ENCODE peak calls at places on chromosomes 7 and 10, in nine cellular contexts. One of them, this sample, is unnamed.
A peak's percentile ranks its signal among the peaks of the same experiment; 100 is the strongest.

GRCh38 chr7:44402401-44403096 is 77.2 kb upstream of the CAMK2B start:
- DNase-seq in tibial nerve: no peak
- DNase-seq in prostate gland: no peak
- DNase-seq in right atrium auricular region: no peak
- DNase-seq in astrocyte: no peak
- DNase-seq in H9: peak; percentile 8
- DNase-seq in CD8-positive, alpha-beta memory T cell: no peak
- DNase-seq in kidney: no peak
- DNase-seq in A673: no peak
- DNase-seq in this sample: no peak

GRCh38 chr7:34036069-34036920 is 131.0 kb downstream of the BMPER start:
- DNase-seq in H9: no peak
- DNase-seq in astrocyte: peak; percentile 58
- DNase-seq in right atrium auricular region: no peak
- DNase-seq in prostate gland: no peak
- DNase-seq in tibial nerve: no peak
- DNase-seq in A673: peak; percentile 87
- DNase-seq in CD8-positive, alpha-beta memory T cell: no peak
- DNase-seq in kidney: no peak
- DNase-seq in this sample: peak; percentile 95

GRCh38 chr7:131057524-131058065 is 270.1 kb upstream of the MKLN1 start:
- DNase-seq in kidney: no peak
- DNase-seq in A673: no peak
- DNase-seq in right atrium auricular region: no peak
- DNase-seq in tibial nerve: no peak
- DNase-seq in H9: no peak
- DNase-seq in prostate gland: no peak
- DNase-seq in CD8-positive, alpha-beta memory T cell: no peak
- DNase-seq in astrocyte: no peak
- DNase-seq in this sample: no peak

GRCh38 chr10:79005126-79005820 is 63.5 kb upstream of the ZMIZ1 start:
- DNase-seq in A673: no peak
- DNase-seq in prostate gland: no peak
- DNase-seq in H9: no peak
- DNase-seq in CD8-positive, alpha-beta memory T cell: no peak
- DNase-seq in tibial nerve: no peak
- DNase-seq in astrocyte: no peak
- DNase-seq in right atrium auricular region: no peak
- DNase-seq in kidney: no peak
- DNase-seq in this sample: peak; percentile 88

GRCh38 chr7:44163591-44163990 is 22.5 kb upstream of the MYL7 start:
- DNase-seq in CD8-positive, alpha-beta memory T cell: no peak
- DNase-seq in tibial nerve: no peak
- DNase-seq in astrocyte: peak; percentile 95
- DNase-seq in kidney: no peak
- DNase-seq in right atrium auricular region: no peak
- DNase-seq in H9: peak; percentile 22
- DNase-seq in prostate gland: no peak
- DNase-seq in A673: no peak
- DNase-seq in this sample: no peak

GRCh38 chr7:156661637-156662036 is 21.1 kb downstream of the RNF32 start:
- DNase-seq in tibial nerve: no peak
- DNase-seq in CD8-positive, alpha-beta memory T cell: no peak
- DNase-seq in kidney: no peak
- DNase-seq in astrocyte: no peak
- DNase-seq in A673: no peak
- DNase-seq in H9: no peak
- DNase-seq in prostate gland: no peak
- DNase-seq in right atrium auricular region: no peak
- DNase-seq in this sample: no peak

GRCh38 chr10:131790021-131790420 is 110.8 kb upstream of the PPP2R2D start:
- DNase-seq in kidney: peak; percentile 31
- DNase-seq in A673: peak; percentile 55
- DNase-seq in CD8-positive, alpha-beta memory T cell: no peak
- DNase-seq in H9: peak; percentile 45
- DNase-seq in right atrium auricular region: no peak
- DNase-seq in tibial nerve: no peak
- DNase-seq in astrocyte: no peak
- DNase-seq in prostate gland: no peak
- DNase-seq in this sample: peak; percentile 3

GRCh38 chr7:42494722-42495121 is 257.7 kb upstream of the GLI3 start:
- DNase-seq in tibial nerve: no peak
- DNase-seq in prostate gland: no peak
- DNase-seq in CD8-positive, alpha-beta memory T cell: no peak
- DNase-seq in kidney: no peak
- DNase-seq in astrocyte: peak; percentile 42
- DNase-seq in right atrium auricular region: no peak
- DNase-seq in H9: no peak
- DNase-seq in A673: no peak
- DNase-seq in this sample: no peak

GRCh38 chr10:76009531-76009930 is 578.1 kb downstream of the LRMDA start:
- DNase-seq in kidney: no peak
- DNase-seq in right atrium auricular region: no peak
- DNase-seq in H9: no peak
- DNase-seq in astrocyte: no peak
- DNase-seq in CD8-positive, alpha-beta memory T cell: no peak
- DNase-seq in prostate gland: no peak
- DNase-seq in tibial nerve: no peak
- DNase-seq in A673: no peak
- DNase-seq in this sample: no peak

GRCh38 chr10:79202188-79203013 is 133.6 kb downstream of the ZMIZ1 start:
- DNase-seq in astrocyte: no peak
- DNase-seq in H9: peak; percentile 69
- DNase-seq in CD8-positive, alpha-beta memory T cell: no peak
- DNase-seq in prostate gland: no peak
- DNase-seq in right atrium auricular region: no peak
- DNase-seq in A673: peak; percentile 66
- DNase-seq in tibial nerve: no peak
- DNase-seq in kidney: no peak
- DNase-seq in this sample: no peak

GRCh38 chr10:60974463-60975149 is 30.6 kb upstream of the RHOBTB1 start:
- DNase-seq in CD8-positive, alpha-beta memory T cell: no peak
- DNase-seq in kidney: no peak
- DNase-seq in H9: no peak
- DNase-seq in A673: no peak
- DNase-seq in tibial nerve: no peak
- DNase-seq in prostate gland: no peak
- DNase-seq in right atrium auricular region: no peak
- DNase-seq in astrocyte: peak; percentile 56
- DNase-seq in this sample: peak; percentile 66

GRCh38 chr10:30831876-30832726 is 199.6 kb downstream of the ZNF438 start:
- DNase-seq in prostate gland: no peak
- DNase-seq in right atrium auricular region: no peak
- DNase-seq in astrocyte: no peak
- DNase-seq in tibial nerve: no peak
- DNase-seq in A673: no peak
- DNase-seq in kidney: no peak
- DNase-seq in H9: no peak
- DNase-seq in CD8-positive, alpha-beta memory T cell: no peak
- DNase-seq in this sample: no peak
- H3K27ac ChIP-seq in prostate gland: no peak overlapping the region
- H3K27ac ChIP-seq in right atrium auricular region: no peak overlapping the region
- H3K27ac ChIP-seq in astrocyte: no peak overlapping the region
- H3K27ac ChIP-seq in tibial nerve: no peak overlapping the region
- H3K27ac ChIP-seq in A673: no peak overlapping the region
- H3K27ac ChIP-seq in kidney: no peak overlapping the region
- H3K27ac ChIP-seq in H9: no peak overlapping the region
- H3K27ac ChIP-seq in CD8-positive, alpha-beta memory T cell: no peak overlapping the region
- H3K27ac ChIP-seq in this sample: no peak overlapping the region

GRCh38 chr10:96772239-96772638 is 51.9 kb upstream of the PIK3AP1 start:
- DNase-seq in CD8-positive, alpha-beta memory T cell: no peak
- DNase-seq in astrocyte: no peak
- DNase-seq in right atrium auricular region: no peak
- DNase-seq in prostate gland: no peak
- DNase-seq in kidney: no peak
- DNase-seq in A673: no peak
- DNase-seq in H9: no peak
- DNase-seq in tibial nerve: no peak
- DNase-seq in this sample: no peak

GRCh38 chr10:96767611-96768010 is 47.3 kb upstream of the PIK3AP1 start:
- DNase-seq in prostate gland: no peak
- DNase-seq in CD8-positive, alpha-beta memory T cell: no peak
- DNase-seq in A673: no peak
- DNase-seq in H9: no peak
- DNase-seq in astrocyte: no peak
- DNase-seq in kidney: no peak
- DNase-seq in right atrium auricular region: no peak
- DNase-seq in tibial nerve: no peak
- DNase-seq in this sample: peak; percentile 49

GRCh38 chr10:96768136-96768535 is 47.8 kb upstream of the PIK3AP1 start:
- DNase-seq in astrocyte: no peak
- DNase-seq in prostate gland: no peak
- DNase-seq in tibial nerve: no peak
- DNase-seq in CD8-positive, alpha-beta memory T cell: no peak
- DNase-seq in A673: no peak
- DNase-seq in right atrium auricular region: no peak
- DNase-seq in H9: no peak
- DNase-seq in kidney: no peak
- DNase-seq in this sample: no peak

GRCh38 chr10:96765406-96766240 is 45.3 kb upstream of the PIK3AP1 start:
- DNase-seq in kidney: peak; percentile 83
- DNase-seq in tibial nerve: peak; percentile 74
- DNase-seq in H9: peak; percentile 40
- DNase-seq in right atrium auricular region: peak; percentile 70
- DNase-seq in A673: peak; percentile 44
- DNase-seq in prostate gland: peak; percentile 41
- DNase-seq in CD8-positive, alpha-beta memory T cell: peak; percentile 73
- DNase-seq in astrocyte: peak; percentile 31
- DNase-seq in this sample: peak; percentile 87

GRCh38 chr10:96770987-96771386 is 50.7 kb upstream of the PIK3AP1 start:
- DNase-seq in right atrium auricular region: no peak
- DNase-seq in tibial nerve: no peak
- DNase-seq in prostate gland: no peak
- DNase-seq in CD8-positive, alpha-beta memory T cell: no peak
- DNase-seq in astrocyte: no peak
- DNase-seq in H9: no peak
- DNase-seq in kidney: no peak
- DNase-seq in A673: no peak
- DNase-seq in this sample: no peak
- H3K9me3 ChIP-seq in right atrium auricular region: peaks cover 19% of the 10 kb centered on the region
- H3K9me3 ChIP-seq in tibial nerve: peaks cover 12% of the 10 kb centered on the region
- H3K9me3 ChIP-seq in prostate gland: no peaks in the 10 kb centered on the region
- H3K9me3 ChIP-seq in CD8-positive, alpha-beta memory T cell: no peaks in the 10 kb centered on the region
- H3K9me3 ChIP-seq in astrocyte: peaks cover 6% of the 10 kb centered on the region
- H3K9me3 ChIP-seq in H9: peaks cover 8% of the 10 kb centered on the region
- H3K9me3 ChIP-seq in kidney: no peaks in the 10 kb centered on the region
- H3K9me3 ChIP-seq in A673: no peaks in the 10 kb centered on the region
- H3K9me3 ChIP-seq in this sample: no peaks in the 10 kb centered on the region

GRCh38 chr10:128185627-128186026 is 59.4 kb upstream of the MKI67 start:
- DNase-seq in CD8-positive, alpha-beta memory T cell: no peak
- DNase-seq in H9: no peak
- DNase-seq in right atrium auricular region: no peak
- DNase-seq in kidney: no peak
- DNase-seq in astrocyte: no peak
- DNase-seq in tibial nerve: no peak
- DNase-seq in prostate gland: no peak
- DNase-seq in A673: no peak
- DNase-seq in this sample: no peak
- H3K4me1 ChIP-seq in CD8-positive, alpha-beta memory T cell: peaks cover 20% of the 10 kb centered on the region
- H3K4me1 ChIP-seq in H9: peaks cover 11% of the 10 kb centered on the region
- H3K4me1 ChIP-seq in right atrium auricular region: no peaks in the 10 kb centered on the region
- H3K4me1 ChIP-seq in kidney: no peaks in the 10 kb centered on the region
- H3K4me1 ChIP-seq in astrocyte: no peaks in the 10 kb centered on the region
- H3K4me1 ChIP-seq in tibial nerve: peaks cover 7% of the 10 kb centered on the region
- H3K4me1 ChIP-seq in prostate gland: no peaks in the 10 kb centered on the region
- H3K4me1 ChIP-seq in A673: no peaks in the 10 kb centered on the region
- H3K4me1 ChIP-seq in this sample: no peaks in the 10 kb centered on the region

DNA sequence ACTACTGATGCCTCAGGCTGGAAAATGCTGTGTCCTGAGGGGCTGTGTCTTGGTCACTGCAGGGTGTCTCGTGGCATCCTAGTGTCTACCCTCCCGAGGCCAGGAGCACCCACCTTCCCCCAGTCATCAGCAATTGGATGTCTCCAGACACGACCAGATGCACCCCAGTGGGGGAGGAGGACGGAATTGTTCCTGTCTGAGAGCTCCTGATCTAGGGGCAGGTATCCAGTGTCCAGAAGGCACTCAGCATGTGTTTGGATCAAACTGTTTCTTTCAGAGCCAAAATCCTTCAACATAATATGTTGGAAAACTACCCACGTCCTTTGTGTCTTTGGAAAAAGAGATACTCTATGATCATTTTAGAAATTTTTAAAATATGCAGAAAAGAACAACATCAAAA is 16.9 kb downstream of the PRKRIP1 start:
- DNase-seq in H9: no peak
- DNase-seq in kidney: no peak
- DNase-seq in A673: no peak
- DNase-seq in prostate gland: no peak
- DNase-seq in right atrium auricular region: no peak
- DNase-seq in CD8-positive, alpha-beta memory T cell: no peak
- DNase-seq in tibial nerve: no peak
- DNase-seq in astrocyte: no peak
- DNase-seq in this sample: no peak
- H3K27ac ChIP-seq in H9: no peak overlapping the region
- H3K27ac ChIP-seq in kidney: no peak overlapping the region
- H3K27ac ChIP-seq in A673: no peak overlapping the region
- H3K27ac ChIP-seq in prostate gland: no peak overlapping the region
- H3K27ac ChIP-seq in right atrium auricular region: no peak overlapping the region
- H3K27ac ChIP-seq in CD8-positive, alpha-beta memory T cell: no peak overlapping the region
- H3K27ac ChIP-seq in tibial nerve: no peak overlapping the region
- H3K27ac ChIP-seq in astrocyte: no peak overlapping the region
- H3K27ac ChIP-seq in this sample: no peak overlapping the region

GRCh38 chr7:158275711-158276413 is 311.8 kb downstream of the PTPRN2 start:
- DNase-seq in kidney: peak; percentile 69
- DNase-seq in right atrium auricular region: no peak
- DNase-seq in A673: no peak
- DNase-seq in CD8-positive, alpha-beta memory T cell: no peak
- DNase-seq in H9: peak; percentile 19
- DNase-seq in astrocyte: no peak
- DNase-seq in tibial nerve: no peak
- DNase-seq in prostate gland: no peak
- DNase-seq in this sample: no peak
- H3K9me3 ChIP-seq in kidney: no peaks in the 10 kb centered on the region
- H3K9me3 ChIP-seq in right atrium auricular region: no peaks in the 10 kb centered on the region
- H3K9me3 ChIP-seq in A673: peaks cover 12% of the 10 kb centered on the region
- H3K9me3 ChIP-seq in CD8-positive, alpha-beta memory T cell: no peaks in the 10 kb centered on the region
- H3K9me3 ChIP-seq in H9: no peaks in the 10 kb centered on the region
- H3K9me3 ChIP-seq in astrocyte: no peaks in the 10 kb centered on the region
- H3K9me3 ChIP-seq in tibial nerve: peaks cover 6% of the 10 kb centered on the region
- H3K9me3 ChIP-seq in prostate gland: no peaks in the 10 kb centered on the region
- H3K9me3 ChIP-seq in this sample: no peaks in the 10 kb centered on the region